ENCODE peak calls at places on chromosomes 3 and 15, in six cellular contexts. O is IMR-90, L is iPS DF 6.9, S is uterus, K is heart left ventricle, H is tibial nerve. E is an unnamed sample.

GRCh38 chr3:134794950-134795775 is at the start of gene EPHB1:
- DNase-seq in O (peak; percentile 87), L (peak; percentile 91), S (peak; percentile 78), H (peak; percentile 59), K (peak; percentile 86), E (no peak)

GRCh38 chr3:111956995-111957736 is 21.7 kb upstream of the ABHD10 start:
- DNase-seq in O (no peak), H (no peak), L (no peak), S (no peak), K (no peak), E (no peak)

GRCh38 chr3:190854062-190854461 is 8.4 kb downstream of the GMNC start:
- DNase-seq in S (no peak), L (no peak), H (no peak), K (no peak), O (no peak), E (no peak)

GRCh38 chr3:43505351-43505750 is 116.5 kb downstream of the ANO10 start:
- DNase-seq in O (peak; percentile 77), L (no peak), H (no peak), K (no peak), S (no peak), E (no peak)

GRCh38 chr15:38961886-38962285 is 397.3 kb upstream of the RASGRP1 start:
- DNase-seq in O (peak; percentile 3), S (no peak), L (no peak), K (no peak), H (no peak), E (no peak)

GRCh38 chr15:69299451-69300128 is 878 bp downstream of the PAQR5 start:
- DNase-seq in O (no peak), H (no peak), L (no peak), S (no peak), K (no peak), E (no peak)

GRCh38 chr3:4983739-4984510 is 4.7 kb downstream of the BHLHE40 start:
- DNase-seq in L (no peak), O (peak; percentile 92), H (peak; percentile 52), K (no peak), S (peak; percentile 55), E (peak; percentile 62)

GRCh38 chr3:34183581-34184313 is 385.3 kb downstream of the PDCD6IP start:
- DNase-seq in K (no peak), O (no peak), H (no peak), S (no peak), L (no peak), E (no peak)

GRCh38 chr15:90871716-90872480 is 3.5 kb downstream of the FURIN start:
- DNase-seq in K (no peak), S (no peak), L (no peak), H (no peak), O (no peak), E (no peak)

GRCh38 chr3:99639579-99639978 is 1.2 kb downstream of the COL8A1 start:
- DNase-seq in K (no peak), S (no peak), O (peak; percentile 35), H (no peak), L (no peak), E (no peak)

GRCh38 chr15:72534522-72534921 is 60.4 kb downstream of the ARIH1 start:
- DNase-seq in O (no peak), S (no peak), L (no peak), H (no peak), K (no peak), E (no peak)

GRCh38 chr3:13034861-13035260 is 38.4 kb downstream of the IQSEC1 start:
- DNase-seq in L (no peak), O (no peak), S (no peak), H (no peak), K (peak; percentile 33), E (no peak)

GRCh38 chr3:66153471-66153870 is 67.3 kb upstream of the SLC25A26 start:
- DNase-seq in K (no peak), H (no peak), L (no peak), O (no peak), S (no peak), E (no peak)

GRCh38 chr3:188926141-188926540 is 245.6 kb upstream of the TPRG1 start:
- DNase-seq in O (peak; percentile 24), K (no peak), H (no peak), S (no peak), L (no peak), E (no peak)

GRCh38 chr3:55526332-55527030 is 39.4 kb upstream of the WNT5A start:
- DNase-seq in L (no peak), H (no peak), O (no peak), K (no peak), S (no peak), E (no peak)

GRCh38 chr15:25059698-25060471 is 105.1 kb downstream of the SNRPN start:
- DNase-seq in K (no peak), L (no peak), H (no peak), S (peak; percentile 2), O (no peak), E (no peak)

GRCh38 chr15:25058080-25058785 is 103.4 kb downstream of the SNRPN start:
- DNase-seq in K (peak; percentile 27), O (no peak), S (peak; percentile 3), L (no peak), H (no peak), E (no peak)

GRCh38 chr15:25055356-25056068 is 100.7 kb downstream of the SNRPN start:
- DNase-seq in L (no peak), H (peak; percentile 2), O (no peak), K (no peak), S (peak; percentile 8), E (no peak)

GRCh38 chr15:25056484-25057429 is 102.0 kb downstream of the SNRPN start:
- DNase-seq in S (peak; percentile 11), H (no peak), K (no peak), L (peak; percentile 11), O (no peak), E (no peak)

GRCh38 chr15:25057574-25057973 is 102.8 kb downstream of the SNRPN start:
- DNase-seq in S (peak; percentile 4), H (no peak), O (no peak), K (no peak), L (no peak), E (no peak)
- H3K9me3 ChIP-seq in S (no peaks in the 10 kb centered on the region), H (peaks cover 74% of the 10 kb centered on the region), O (peaks cover 100% of the 10 kb centered on the region), K (peaks cover 100% of the 10 kb centered on the region), L (peaks cover 4% of the 10 kb centered on the region), E (peaks cover 100% of the 10 kb centered on the region)

GRCh38 chr15:85579957-85580694 is 199.7 kb downstream of the AKAP13 start:
- DNase-seq in K (no peak), S (peak; percentile 32), H (peak; percentile 50), O (no peak), L (no peak), E (no peak)
- H3K4me1 ChIP-seq in K (peaks cover 93% of the 10 kb centered on the region), S (peaks cover 13% of the 10 kb centered on the region), H (peaks cover 22% of the 10 kb centered on the region), O (peaks cover 11% of the 10 kb centered on the region), L (no peaks in the 10 kb centered on the region), E (peaks cover 24% of the 10 kb centered on the region)

GRCh38 chr15:86961669-86962068 is 882.0 kb downstream of the AGBL1 start:
- DNase-seq in L (no peak), O (no peak), K (no peak), H (no peak), S (no peak), E (no peak)
- H3K9me3 ChIP-seq in L (no peaks in the 10 kb centered on the region), O (no peaks in the 10 kb centered on the region), K (no peaks in the 10 kb centered on the region), H (no peaks in the 10 kb centered on the region), S (no peaks in the 10 kb centered on the region), E (no peaks in the 10 kb centered on the region)

GRCh38 chr3:71541313-71541712 is 42.2 kb downstream of the FOXP1 start:
- DNase-seq in S (no peak), L (no peak), H (no peak), O (peak; percentile 59), K (no peak), E (no peak)
- H3K4me1 ChIP-seq in S (peaks cover 11% of the 10 kb centered on the region), L (peaks cover 5% of the 10 kb centered on the region), H (peaks cover 9% of the 10 kb centered on the region), O (peaks cover 20% of the 10 kb centered on the region), K (peaks cover 40% of the 10 kb centered on the region), E (peaks cover 34% of the 10 kb centered on the region)

GRCh38 chr15:21261396-21261964 is 178.8 kb downstream of the POTEB3 start:
- DNase-seq in H (no peak), S (peak; percentile 19), K (peak; percentile 65), L (no peak), O (no peak), E (no peak)

GRCh38 chr15:21260966-21261395 is 179.3 kb downstream of the POTEB3 start:
- DNase-seq in S (peak; percentile 16), K (peak; percentile 69), O (no peak), L (no peak), H (no peak), E (no peak)

GRCh38 chr15:21267231-21267630 is 173.1 kb downstream of the POTEB3 start:
- DNase-seq in K (no peak), L (no peak), H (no peak), O (no peak), S (no peak), E (no peak)

GRCh38 chr15:21261965-21262850 is 178.1 kb downstream of the POTEB3 start:
- DNase-seq in S (peak; percentile 19), O (no peak), K (peak; percentile 69), L (no peak), H (no peak), E (no peak)

DNA sequence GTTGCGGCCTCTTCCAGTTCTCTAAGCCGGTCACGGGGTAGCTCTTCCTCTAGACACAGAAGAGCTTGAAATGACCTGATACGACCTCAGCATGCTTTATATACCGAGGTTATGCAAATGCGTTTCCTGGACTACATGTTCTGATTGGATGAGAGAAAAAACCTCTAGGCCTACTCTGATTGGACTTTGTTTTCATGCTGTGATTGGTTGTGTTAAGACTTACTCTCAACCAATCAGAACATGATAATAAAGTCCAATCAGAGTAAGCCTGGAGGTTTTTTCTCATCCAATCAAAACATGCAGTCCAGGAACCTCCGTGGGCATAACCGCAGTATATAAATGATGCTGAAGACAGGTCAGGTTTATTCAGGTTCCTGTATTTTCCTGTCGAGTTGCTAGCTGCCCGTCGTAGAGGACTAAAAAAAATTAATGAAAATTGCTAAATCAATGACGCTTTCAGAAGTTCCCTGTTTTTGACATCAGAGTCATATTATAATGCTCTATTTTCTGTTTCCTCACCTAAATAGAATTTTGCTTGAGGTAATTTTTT is 177.4 kb downstream of the POTEB3 start:
- DNase-seq in H (no peak), L (no peak), S (no peak), K (no peak), O (no peak), E (no peak)
- H3K9me3 ChIP-seq in H (no peaks in the 10 kb centered on the region), L (peaks cover 31% of the 10 kb centered on the region), S (no peaks in the 10 kb centered on the region), K (no peaks in the 10 kb centered on the region), O (peaks cover 25% of the 10 kb centered on the region), E (peaks cover 15% of the 10 kb centered on the region)

GRCh38 chr3:56754753-56755365 is 46.9 kb downstream of the ARHGEF3 start:
- DNase-seq in H (peak; percentile 23), K (peak; percentile 63), L (no peak), O (no peak), S (no peak), E (no peak)

GRCh38 chr3:56751056-56751455 is 50.7 kb downstream of the ARHGEF3 start:
- DNase-seq in L (no peak), S (no peak), K (no peak), O (no peak), H (no peak), E (no peak)

GRCh38 chr3:56748663-56749231 is 53.0 kb downstream of the ARHGEF3 start:
- DNase-seq in K (no peak), H (no peak), O (no peak), L (no peak), S (peak; percentile 22), E (no peak)

GRCh38 chr3:56758539-56758981 is 43.2 kb downstream of the ARHGEF3 start:
- DNase-seq in S (peak; percentile 31), H (no peak), L (no peak), K (no peak), O (peak; percentile 91), E (no peak)

GRCh38 chr3:56753206-56753605 is 48.5 kb downstream of the ARHGEF3 start:
- DNase-seq in L (no peak), K (no peak), S (no peak), H (no peak), O (peak; percentile 40), E (no peak)
- H3K4me1 ChIP-seq in L (no peaks in the 10 kb centered on the region), K (peaks cover 46% of the 10 kb centered on the region), S (no peaks in the 10 kb centered on the region), H (peaks cover 11% of the 10 kb centered on the region), O (peaks cover 3% of the 10 kb centered on the region), E (peaks cover 4% of the 10 kb centered on the region)

E was measured in esophagus squamous epithelium.